ENCODE peak calls at places on chromosomes 13 and 19, in seven cellular contexts. One of them, this sample, is unnamed.

GRCh38 chr13:50198508-50198907 is 183.3 kb downstream of the KCNRG start:
- DNase-seq in omental fat pad: no peak
- DNase-seq in A549: no peak
- DNase-seq in stimulated activated CD8-positive, alpha-beta memory T cell treated with anti-CD3 and anti-CD28 coated beads, Interleukin-12 subunit alpha, Interleukin-12 subunit beta, amount 100 ng/mL, for 4 hours: no peak
- DNase-seq in NCI-H2227 treated with DMSO at 0.1 percent for 48 hours: peak
- DNase-seq in COR-L47: peak
- DNase-seq in ovary: no peak
- DNase-seq in this sample: no peak

GRCh38 chr19:294819-295686 is 3.9 kb upstream of the PLPP2 start:
- DNase-seq in omental fat pad: no peak
- DNase-seq in A549: peak
- DNase-seq in stimulated activated CD8-positive, alpha-beta memory T cell treated with anti-CD3 and anti-CD28 coated beads, Interleukin-12 subunit alpha, Interleukin-12 subunit beta, amount 100 ng/mL, for 4 hours: no peak
- DNase-seq in NCI-H2227 treated with DMSO at 0.1 percent for 48 hours: peak
- DNase-seq in COR-L47: peak
- DNase-seq in ovary: no peak
- DNase-seq in this sample: peak

GRCh38 chr19:29771708-29772415 is 39.9 kb upstream of the CCNE1 start:
- DNase-seq in omental fat pad: no peak
- DNase-seq in A549: peak
- DNase-seq in stimulated activated CD8-positive, alpha-beta memory T cell treated with anti-CD3 and anti-CD28 coated beads, Interleukin-12 subunit alpha, Interleukin-12 subunit beta, amount 100 ng/mL, for 4 hours: no peak
- DNase-seq in NCI-H2227 treated with DMSO at 0.1 percent for 48 hours: peak
- DNase-seq in COR-L47: peak
- DNase-seq in ovary: peak
- DNase-seq in this sample: peak

GRCh38 chr19:10120538-10121198 is 969 bp upstream of the EIF3G start:
- DNase-seq in omental fat pad: no peak
- DNase-seq in A549: no peak
- DNase-seq in stimulated activated CD8-positive, alpha-beta memory T cell treated with anti-CD3 and anti-CD28 coated beads, Interleukin-12 subunit alpha, Interleukin-12 subunit beta, amount 100 ng/mL, for 4 hours: no peak
- DNase-seq in NCI-H2227 treated with DMSO at 0.1 percent for 48 hours: no peak
- DNase-seq in COR-L47: no peak
- DNase-seq in ovary: peak
- DNase-seq in this sample: peak

GRCh38 chr19:31625575-31625974 is 276.3 kb upstream of the TSHZ3 start:
- DNase-seq in omental fat pad: no peak
- DNase-seq in A549: no peak
- DNase-seq in stimulated activated CD8-positive, alpha-beta memory T cell treated with anti-CD3 and anti-CD28 coated beads, Interleukin-12 subunit alpha, Interleukin-12 subunit beta, amount 100 ng/mL, for 4 hours: no peak
- DNase-seq in NCI-H2227 treated with DMSO at 0.1 percent for 48 hours: no peak
- DNase-seq in COR-L47: no peak
- DNase-seq in ovary: no peak
- DNase-seq in this sample: no peak

GRCh38 chr13:28268800-28269223 is 130.5 kb downstream of the PAN3 start:
- DNase-seq in omental fat pad: no peak
- DNase-seq in A549: no peak
- DNase-seq in stimulated activated CD8-positive, alpha-beta memory T cell treated with anti-CD3 and anti-CD28 coated beads, Interleukin-12 subunit alpha, Interleukin-12 subunit beta, amount 100 ng/mL, for 4 hours: no peak
- DNase-seq in NCI-H2227 treated with DMSO at 0.1 percent for 48 hours: no peak
- DNase-seq in COR-L47: no peak
- DNase-seq in ovary: no peak
- DNase-seq in this sample: no peak

GRCh38 chr19:16309653-16310052 is 15.0 kb upstream of the KLF2 start:
- DNase-seq in omental fat pad: no peak
- DNase-seq in A549: no peak
- DNase-seq in stimulated activated CD8-positive, alpha-beta memory T cell treated with anti-CD3 and anti-CD28 coated beads, Interleukin-12 subunit alpha, Interleukin-12 subunit beta, amount 100 ng/mL, for 4 hours: no peak
- DNase-seq in NCI-H2227 treated with DMSO at 0.1 percent for 48 hours: no peak
- DNase-seq in COR-L47: no peak
- DNase-seq in ovary: no peak
- DNase-seq in this sample: no peak

GRCh38 chr19:1019616-1019961 is 1.3 kb downstream of the TMEM259 start:
- DNase-seq in omental fat pad: no peak
- DNase-seq in A549: no peak
- DNase-seq in stimulated activated CD8-positive, alpha-beta memory T cell treated with anti-CD3 and anti-CD28 coated beads, Interleukin-12 subunit alpha, Interleukin-12 subunit beta, amount 100 ng/mL, for 4 hours: no peak
- DNase-seq in NCI-H2227 treated with DMSO at 0.1 percent for 48 hours: no peak
- DNase-seq in COR-L47: no peak
- DNase-seq in ovary: no peak
- DNase-seq in this sample: peak

GRCh38 chr13:112965103-112965502 is 3.9 kb upstream of the MCF2L start:
- DNase-seq in omental fat pad: no peak
- DNase-seq in A549: no peak
- DNase-seq in stimulated activated CD8-positive, alpha-beta memory T cell treated with anti-CD3 and anti-CD28 coated beads, Interleukin-12 subunit alpha, Interleukin-12 subunit beta, amount 100 ng/mL, for 4 hours: no peak
- DNase-seq in NCI-H2227 treated with DMSO at 0.1 percent for 48 hours: no peak
- DNase-seq in COR-L47: no peak
- DNase-seq in ovary: no peak
- DNase-seq in this sample: no peak

GRCh38 chr13:42876810-42877550 is 95.6 kb downstream of the FAM216B start:
- DNase-seq in omental fat pad: no peak
- DNase-seq in A549: no peak
- DNase-seq in stimulated activated CD8-positive, alpha-beta memory T cell treated with anti-CD3 and anti-CD28 coated beads, Interleukin-12 subunit alpha, Interleukin-12 subunit beta, amount 100 ng/mL, for 4 hours: no peak
- DNase-seq in NCI-H2227 treated with DMSO at 0.1 percent for 48 hours: peak
- DNase-seq in COR-L47: no peak
- DNase-seq in ovary: no peak
- DNase-seq in this sample: no peak

GRCh38 chr19:9494096-9494495 is 4.3 kb downstream of the ZNF560 start:
- DNase-seq in omental fat pad: no peak
- DNase-seq in A549: no peak
- DNase-seq in stimulated activated CD8-positive, alpha-beta memory T cell treated with anti-CD3 and anti-CD28 coated beads, Interleukin-12 subunit alpha, Interleukin-12 subunit beta, amount 100 ng/mL, for 4 hours: no peak
- DNase-seq in NCI-H2227 treated with DMSO at 0.1 percent for 48 hours: no peak
- DNase-seq in COR-L47: no peak
- DNase-seq in ovary: no peak
- DNase-seq in this sample: no peak

GRCh38 chr19:12773571-12773970 is 1.8 kb downstream of the HOOK2 start:
- DNase-seq in omental fat pad: no peak
- DNase-seq in A549: no peak
- DNase-seq in stimulated activated CD8-positive, alpha-beta memory T cell treated with anti-CD3 and anti-CD28 coated beads, Interleukin-12 subunit alpha, Interleukin-12 subunit beta, amount 100 ng/mL, for 4 hours: no peak
- DNase-seq in NCI-H2227 treated with DMSO at 0.1 percent for 48 hours: no peak
- DNase-seq in COR-L47: no peak
- DNase-seq in ovary: no peak
- DNase-seq in this sample: no peak

GRCh38 chr13:75437582-75438318 is 44.2 kb downstream of the TBC1D4 start:
- DNase-seq in omental fat pad: no peak
- DNase-seq in A549: no peak
- DNase-seq in stimulated activated CD8-positive, alpha-beta memory T cell treated with anti-CD3 and anti-CD28 coated beads, Interleukin-12 subunit alpha, Interleukin-12 subunit beta, amount 100 ng/mL, for 4 hours: no peak
- DNase-seq in NCI-H2227 treated with DMSO at 0.1 percent for 48 hours: peak
- DNase-seq in COR-L47: no peak
- DNase-seq in ovary: no peak
- DNase-seq in this sample: no peak

GRCh38 chr19:46218160-46218559 is 11.4 kb upstream of the IGFL1 start:
- DNase-seq in omental fat pad: no peak
- DNase-seq in A549: no peak
- DNase-seq in stimulated activated CD8-positive, alpha-beta memory T cell treated with anti-CD3 and anti-CD28 coated beads, Interleukin-12 subunit alpha, Interleukin-12 subunit beta, amount 100 ng/mL, for 4 hours: no peak
- DNase-seq in NCI-H2227 treated with DMSO at 0.1 percent for 48 hours: no peak
- DNase-seq in COR-L47: no peak
- DNase-seq in ovary: no peak
- DNase-seq in this sample: no peak

GRCh38 chr13:35818577-35819165 is 312.5 kb downstream of the DCLK1 start:
- DNase-seq in omental fat pad: no peak
- DNase-seq in A549: no peak
- DNase-seq in stimulated activated CD8-positive, alpha-beta memory T cell treated with anti-CD3 and anti-CD28 coated beads, Interleukin-12 subunit alpha, Interleukin-12 subunit beta, amount 100 ng/mL, for 4 hours: no peak
- DNase-seq in NCI-H2227 treated with DMSO at 0.1 percent for 48 hours: peak
- DNase-seq in COR-L47: peak
- DNase-seq in ovary: no peak
- DNase-seq in this sample: no peak

GRCh38 chr13:112248909-112249592 is 127.1 kb upstream of the SPACA7 start:
- DNase-seq in omental fat pad: no peak
- DNase-seq in A549: no peak
- DNase-seq in stimulated activated CD8-positive, alpha-beta memory T cell treated with anti-CD3 and anti-CD28 coated beads, Interleukin-12 subunit alpha, Interleukin-12 subunit beta, amount 100 ng/mL, for 4 hours: no peak
- DNase-seq in NCI-H2227 treated with DMSO at 0.1 percent for 48 hours: peak
- DNase-seq in COR-L47: no peak
- DNase-seq in ovary: no peak
- DNase-seq in this sample: no peak

GRCh38 chr13:108346376-108346775 is 76.9 kb downstream of the TNFSF13B start:
- DNase-seq in omental fat pad: no peak
- DNase-seq in A549: no peak
- DNase-seq in stimulated activated CD8-positive, alpha-beta memory T cell treated with anti-CD3 and anti-CD28 coated beads, Interleukin-12 subunit alpha, Interleukin-12 subunit beta, amount 100 ng/mL, for 4 hours: no peak
- DNase-seq in NCI-H2227 treated with DMSO at 0.1 percent for 48 hours: no peak
- DNase-seq in COR-L47: no peak
- DNase-seq in ovary: no peak
- DNase-seq in this sample: no peak

GRCh38 chr19:8206147-8207087 is 2.8 kb upstream of the CERS4 start:
- DNase-seq in omental fat pad: no peak
- DNase-seq in A549: no peak
- DNase-seq in stimulated activated CD8-positive, alpha-beta memory T cell treated with anti-CD3 and anti-CD28 coated beads, Interleukin-12 subunit alpha, Interleukin-12 subunit beta, amount 100 ng/mL, for 4 hours: no peak
- DNase-seq in NCI-H2227 treated with DMSO at 0.1 percent for 48 hours: no peak
- DNase-seq in COR-L47: peak
- DNase-seq in ovary: no peak
- DNase-seq in this sample: no peak

GRCh38 chr19:23986623-23987022 is 71.9 kb downstream of the ZNF726 start:
- DNase-seq in omental fat pad: no peak
- DNase-seq in A549: no peak
- DNase-seq in stimulated activated CD8-positive, alpha-beta memory T cell treated with anti-CD3 and anti-CD28 coated beads, Interleukin-12 subunit alpha, Interleukin-12 subunit beta, amount 100 ng/mL, for 4 hours: no peak
- DNase-seq in NCI-H2227 treated with DMSO at 0.1 percent for 48 hours: no peak
- DNase-seq in COR-L47: no peak
- DNase-seq in ovary: no peak
- DNase-seq in this sample: no peak

GRCh38 chr13:96551540-96551939 is 442.7 kb downstream of the OXGR1 start:
- DNase-seq in omental fat pad: no peak
- DNase-seq in A549: no peak
- DNase-seq in stimulated activated CD8-positive, alpha-beta memory T cell treated with anti-CD3 and anti-CD28 coated beads, Interleukin-12 subunit alpha, Interleukin-12 subunit beta, amount 100 ng/mL, for 4 hours: no peak
- DNase-seq in NCI-H2227 treated with DMSO at 0.1 percent for 48 hours: no peak
- DNase-seq in COR-L47: peak
- DNase-seq in ovary: no peak
- DNase-seq in this sample: no peak

GRCh38 chr13:114231886-114232285 is 2.8 kb upstream of the CDC16 start:
- DNase-seq in omental fat pad: no peak
- DNase-seq in A549: no peak
- DNase-seq in stimulated activated CD8-positive, alpha-beta memory T cell treated with anti-CD3 and anti-CD28 coated beads, Interleukin-12 subunit alpha, Interleukin-12 subunit beta, amount 100 ng/mL, for 4 hours: no peak
- DNase-seq in NCI-H2227 treated with DMSO at 0.1 percent for 48 hours: no peak
- DNase-seq in COR-L47: no peak
- DNase-seq in ovary: no peak
- DNase-seq in this sample: no peak

GRCh38 chr19:1001538-1002166 is 1.4 kb downstream of the GRIN3B start:
- DNase-seq in omental fat pad: no peak
- DNase-seq in A549: no peak
- DNase-seq in stimulated activated CD8-positive, alpha-beta memory T cell treated with anti-CD3 and anti-CD28 coated beads, Interleukin-12 subunit alpha, Interleukin-12 subunit beta, amount 100 ng/mL, for 4 hours: peak
- DNase-seq in NCI-H2227 treated with DMSO at 0.1 percent for 48 hours: no peak
- DNase-seq in COR-L47: no peak
- DNase-seq in ovary: no peak
- DNase-seq in this sample: peak

GRCh38 chr13:62357887-62358645 is 942.4 kb upstream of the PCDH20 start:
- DNase-seq in omental fat pad: no peak
- DNase-seq in A549: peak
- DNase-seq in stimulated activated CD8-positive, alpha-beta memory T cell treated with anti-CD3 and anti-CD28 coated beads, Interleukin-12 subunit alpha, Interleukin-12 subunit beta, amount 100 ng/mL, for 4 hours: no peak
- DNase-seq in NCI-H2227 treated with DMSO at 0.1 percent for 48 hours: peak
- DNase-seq in COR-L47: peak
- DNase-seq in ovary: no peak
- DNase-seq in this sample: no peak

GRCh38 chr13:48043789-48044503 is 6.4 kb downstream of the NUDT15 start:
- DNase-seq in omental fat pad: no peak
- DNase-seq in A549: no peak
- DNase-seq in stimulated activated CD8-positive, alpha-beta memory T cell treated with anti-CD3 and anti-CD28 coated beads, Interleukin-12 subunit alpha, Interleukin-12 subunit beta, amount 100 ng/mL, for 4 hours: no peak
- DNase-seq in NCI-H2227 treated with DMSO at 0.1 percent for 48 hours: no peak
- DNase-seq in COR-L47: no peak
- DNase-seq in ovary: no peak
- DNase-seq in this sample: no peak

GRCh38 chr13:44331912-44332840 is 41.4 kb upstream of the SERP2 start:
- DNase-seq in omental fat pad: peak
- DNase-seq in A549: no peak
- DNase-seq in stimulated activated CD8-positive, alpha-beta memory T cell treated with anti-CD3 and anti-CD28 coated beads, Interleukin-12 subunit alpha, Interleukin-12 subunit beta, amount 100 ng/mL, for 4 hours: no peak
- DNase-seq in NCI-H2227 treated with DMSO at 0.1 percent for 48 hours: peak
- DNase-seq in COR-L47: peak
- DNase-seq in ovary: peak
- DNase-seq in this sample: peak

GRCh38 chr13:91375119-91375729 is 23.2 kb upstream of the GPC5 start:
- DNase-seq in omental fat pad: no peak
- DNase-seq in A549: no peak
- DNase-seq in stimulated activated CD8-positive, alpha-beta memory T cell treated with anti-CD3 and anti-CD28 coated beads, Interleukin-12 subunit alpha, Interleukin-12 subunit beta, amount 100 ng/mL, for 4 hours: no peak
- DNase-seq in NCI-H2227 treated with DMSO at 0.1 percent for 48 hours: no peak
- DNase-seq in COR-L47: no peak
- DNase-seq in ovary: no peak
- DNase-seq in this sample: no peak

GRCh38 chr13:94494021-94494420 is 14.5 kb upstream of the DCT start:
- DNase-seq in omental fat pad: no peak
- DNase-seq in A549: no peak
- DNase-seq in stimulated activated CD8-positive, alpha-beta memory T cell treated with anti-CD3 and anti-CD28 coated beads, Interleukin-12 subunit alpha, Interleukin-12 subunit beta, amount 100 ng/mL, for 4 hours: no peak
- DNase-seq in NCI-H2227 treated with DMSO at 0.1 percent for 48 hours: no peak
- DNase-seq in COR-L47: peak
- DNase-seq in ovary: no peak
- DNase-seq in this sample: no peak

GRCh38 chr19:44741841-44742352 is 6.6 kb upstream of the BCL3 start:
- DNase-seq in omental fat pad: peak
- DNase-seq in A549: peak
- DNase-seq in stimulated activated CD8-positive, alpha-beta memory T cell treated with anti-CD3 and anti-CD28 coated beads, Interleukin-12 subunit alpha, Interleukin-12 subunit beta, amount 100 ng/mL, for 4 hours: no peak
- DNase-seq in NCI-H2227 treated with DMSO at 0.1 percent for 48 hours: no peak
- DNase-seq in COR-L47: peak
- DNase-seq in ovary: peak
- DNase-seq in this sample: peak

GRCh38 chr13:51330741-51331140 is 8.8 kb upstream of the SERPINE3 start:
- DNase-seq in omental fat pad: no peak
- DNase-seq in A549: no peak
- DNase-seq in stimulated activated CD8-positive, alpha-beta memory T cell treated with anti-CD3 and anti-CD28 coated beads, Interleukin-12 subunit alpha, Interleukin-12 subunit beta, amount 100 ng/mL, for 4 hours: no peak
- DNase-seq in NCI-H2227 treated with DMSO at 0.1 percent for 48 hours: no peak
- DNase-seq in COR-L47: no peak
- DNase-seq in ovary: no peak
- DNase-seq in this sample: no peak

GRCh38 chr13:30978981-30979956 is 46.8 kb downstream of the TEX26 start:
- DNase-seq in omental fat pad: no peak
- DNase-seq in A549: no peak
- DNase-seq in stimulated activated CD8-positive, alpha-beta memory T cell treated with anti-CD3 and anti-CD28 coated beads, Interleukin-12 subunit alpha, Interleukin-12 subunit beta, amount 100 ng/mL, for 4 hours: no peak
- DNase-seq in NCI-H2227 treated with DMSO at 0.1 percent for 48 hours: no peak
- DNase-seq in COR-L47: peak
- DNase-seq in ovary: no peak
- DNase-seq in this sample: peak

This sample was measured in right cardiac atrium.